ENCODE peak calls at places on chromosomes 16 and 17, in seven cellular contexts. Q is uterus, X is left lung, T is lower lobe of right lung, M is tibial nerve, Y is GM13976, D is kidney. A is an unnamed sample.

GRCh38 chr17:41914358-41914766 is 4.4 kb downstream of the ACLY start:
- DNase-seq in Q (no peak), M (peak), D (no peak), T (no peak), Y (no peak), X (no peak), A (no peak)

GRCh38 chr16:17160285-17160854 is 310.4 kb downstream of the XYLT1 start:
- DNase-seq in Q (no peak), M (no peak), Y (no peak), T (no peak), D (no peak), X (no peak), A (no peak)

GRCh38 chr17:48547839-48548686 is 3.2 kb upstream of the HOXB2 start:
- DNase-seq in Y (no peak), T (no peak), D (no peak), M (no peak), Q (no peak), X (no peak), A (no peak)

GRCh38 chr17:72631568-72631967 is 460.9 kb downstream of the SLC39A11 start:
- DNase-seq in D (no peak), M (no peak), T (no peak), Q (no peak), X (no peak), Y (no peak), A (no peak)

GRCh38 chr17:43142153-43142552 is 17.0 kb upstream of the BRCA1 start:
- DNase-seq in Y (no peak), T (no peak), Q (no peak), M (no peak), X (no peak), D (no peak), A (no peak)

GRCh38 chr16:80656731-80657150 is 115.9 kb downstream of the DYNLRB2 start:
- DNase-seq in Q (no peak), D (no peak), M (no peak), T (no peak), Y (peak), X (no peak), A (no peak)

GRCh38 chr16:75176926-75177325 is 28.6 kb downstream of the ZFP1 start:
- DNase-seq in D (no peak), M (no peak), Y (no peak), X (no peak), T (no peak), Q (no peak), A (no peak)

GRCh38 chr17:33370384-33370783 is 77.3 kb upstream of the ASIC2 start:
- DNase-seq in Y (no peak), X (no peak), D (no peak), M (no peak), Q (no peak), T (no peak), A (no peak)

GRCh38 chr16:49780436-49780835 is 75.5 kb downstream of the ZNF423 start:
- DNase-seq in M (no peak), Q (no peak), D (no peak), T (no peak), X (no peak), Y (no peak), A (no peak)

GRCh38 chr17:46202482-46202881 is 9.3 kb upstream of the KANSL1 start:
- DNase-seq in M (no peak), X (no peak), Y (no peak), T (no peak), Q (no peak), D (no peak), A (no peak)

GRCh38 chr17:4956493-4957061 is 5.7 kb downstream of the ENO3 start:
- DNase-seq in Y (no peak), T (no peak), X (no peak), D (no peak), M (no peak), Q (no peak), A (no peak)

GRCh38 chr17:16273499-16273898 is 56.5 kb downstream of the PIGL start:
- DNase-seq in D (no peak), M (no peak), Y (no peak), X (no peak), Q (no peak), T (no peak), A (no peak)

GRCh38 chr17:310111-311010 is 42.2 kb downstream of the RPH3AL start:
- DNase-seq in Y (no peak), Q (no peak), D (peak), T (peak), M (no peak), X (no peak), A (no peak)

GRCh38 chr16:78365376-78365775 is 265.9 kb downstream of the WWOX start:
- DNase-seq in D (no peak), T (no peak), X (no peak), Y (no peak), Q (no peak), M (no peak), A (no peak)

GRCh38 chr16:81765111-81765919 is 13.8 kb upstream of the PLCG2 start:
- DNase-seq in D (peak), M (no peak), Q (peak), Y (no peak), T (no peak), X (no peak), A (no peak)

GRCh38 chr16:75025766-75026165 is 26.9 kb downstream of the ZNRF1 start:
- DNase-seq in M (no peak), Q (peak), X (no peak), T (no peak), D (no peak), Y (no peak), A (no peak)

GRCh38 chr17:10802487-10803284 is 1.2 kb downstream of the TMEM238L start:
- DNase-seq in X (no peak), Q (no peak), Y (no peak), T (no peak), M (no peak), D (no peak), A (no peak)

GRCh38 chr17:21104608-21105007 is 22.2 kb upstream of the DHRS7B start:
- DNase-seq in T (no peak), D (no peak), Y (no peak), Q (no peak), X (no peak), M (no peak), A (no peak)

GRCh38 chr17:45792995-45793755 is 9.1 kb downstream of the CRHR1 start:
- DNase-seq in M (no peak), D (no peak), Q (no peak), Y (no peak), T (no peak), X (no peak), A (no peak)

GRCh38 chr16:4176794-4177438 is 60.7 kb upstream of the ADCY9 start:
- DNase-seq in D (no peak), X (no peak), T (no peak), Y (peak), M (no peak), Q (no peak), A (peak)

GRCh38 chr16:3825103-3825502 is 55.4 kb downstream of the CREBBP start:
- DNase-seq in X (no peak), D (no peak), Q (no peak), M (no peak), T (no peak), Y (no peak), A (no peak)

GRCh38 chr17:4850236-4850635 is 17.1 kb downstream of the MINK1 start:
- DNase-seq in Q (no peak), M (no peak), T (no peak), Y (no peak), X (no peak), D (peak), A (no peak)

GRCh38 chr16:30896203-30896889 is at the start of gene CTF1:
- DNase-seq in T (peak), D (peak), X (peak), M (peak), Q (peak), Y (no peak), A (peak)

GRCh38 chr16:22250522-22250921 is 44.4 kb downstream of the EEF2K start:
- DNase-seq in T (no peak), Q (no peak), Y (no peak), X (no peak), M (no peak), D (no peak), A (no peak)

GRCh38 chr17:77144227-77144626 is 3.5 kb downstream of the SEC14L1 start:
- DNase-seq in Q (no peak), X (no peak), M (no peak), T (no peak), D (no peak), Y (no peak), A (no peak)

GRCh38 chr17:80799553-80800403 is 191.9 kb upstream of the CHMP6 start:
- DNase-seq in X (peak), M (no peak), T (no peak), Q (no peak), D (peak), Y (no peak), A (no peak)

GRCh38 chr16:7518158-7518557 is 185.5 kb downstream of the RBFOX1 start:
- DNase-seq in M (no peak), D (peak), Q (no peak), Y (no peak), X (no peak), T (no peak), A (no peak)

GRCh38 chr16:88415381-88416323 is 32.9 kb downstream of the ZNF469 start:
- DNase-seq in X (no peak), D (no peak), Q (no peak), Y (no peak), M (no peak), T (no peak), A (no peak)

GRCh38 chr16:20348365-20349185 is 3.9 kb downstream of the UMOD start:
- DNase-seq in D (peak), T (peak), Q (no peak), Y (peak), X (no peak), M (no peak), A (no peak)

GRCh38 chr16:89588413-89589109 is 13.0 kb downstream of the CPNE7 start:
- DNase-seq in M (no peak), T (no peak), D (peak), Q (no peak), X (no peak), Y (no peak), A (no peak)

GRCh38 chr16:89584768-89585549 is 9.4 kb downstream of the CPNE7 start:
- DNase-seq in D (peak), X (no peak), M (no peak), T (no peak), Y (no peak), Q (no peak), A (no peak)

GRCh38 chr16:89583895-89584644 is 8.5 kb downstream of the CPNE7 start:
- DNase-seq in X (no peak), Q (no peak), M (no peak), Y (no peak), T (no peak), D (peak), A (no peak)

GRCh38 chr16:89586853-89587252 is 11.3 kb downstream of the CPNE7 start:
- DNase-seq in X (no peak), Q (no peak), Y (no peak), T (no peak), M (no peak), D (no peak), A (no peak)

GRCh38 chr16:89586218-89586617 is 10.7 kb downstream of the CPNE7 start:
- DNase-seq in T (no peak), Q (no peak), X (no peak), Y (no peak), M (no peak), D (peak), A (no peak)
- TF ChIP-seq CTCF in T (no peak), Q (no peak), X (no peak), Y (no peak), M (no peak), D (no peak), A (no peak)

DNA sequence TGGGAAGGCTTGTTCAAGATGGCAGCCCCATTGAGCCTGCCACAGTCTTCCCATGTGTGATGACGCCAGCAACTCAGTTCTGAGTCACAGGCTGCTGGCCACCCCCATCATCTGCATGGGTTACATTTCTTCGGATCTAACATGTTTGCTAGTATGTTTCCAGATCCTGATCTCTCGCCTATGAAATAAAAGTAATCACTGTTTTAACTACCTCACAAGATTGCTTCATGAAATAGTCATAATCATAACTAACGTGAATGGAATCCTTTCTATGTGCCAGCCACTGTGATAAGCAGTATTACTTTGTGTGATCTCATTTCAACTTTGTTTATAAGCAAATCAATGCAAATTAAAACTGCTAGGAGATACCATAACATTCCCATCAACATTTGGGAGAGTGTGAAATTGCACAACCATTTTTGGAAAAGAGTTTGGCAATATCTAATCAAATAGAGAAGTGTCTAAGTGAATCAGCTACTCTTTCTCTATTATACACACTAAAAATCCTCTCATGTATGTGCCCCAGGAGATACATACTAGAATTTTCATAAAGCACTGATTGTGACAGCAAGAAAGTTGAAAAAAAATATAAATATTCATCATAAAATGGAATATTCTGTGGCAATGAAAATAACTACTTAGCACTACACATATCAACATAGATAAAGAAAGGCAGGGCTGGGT is 300.2 kb upstream of the IRX5 start:
- DNase-seq in Y (no peak), D (no peak), Q (no peak), X (no peak), M (no peak), T (no peak), A (no peak)
- TF ChIP-seq CTCF in Y (no peak), D (no peak), Q (no peak), X (no peak), M (no peak), T (no peak), A (no peak)

DNA sequence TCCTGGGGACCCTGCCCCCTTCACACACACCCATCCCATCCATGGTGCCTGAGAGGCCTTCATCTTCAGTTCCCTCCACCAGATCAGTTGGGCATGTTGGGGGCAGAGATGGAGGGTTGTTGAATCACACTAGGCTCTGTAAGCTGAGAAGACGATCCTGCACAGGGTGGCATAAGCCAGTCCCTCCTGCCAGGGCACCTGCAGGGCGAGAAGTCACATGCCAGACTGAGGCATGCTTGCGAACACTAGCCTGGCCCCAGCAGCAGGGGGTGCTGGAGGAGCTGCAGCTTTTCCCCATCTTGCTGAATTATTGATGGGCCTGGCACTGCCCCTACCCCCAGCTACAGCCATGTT is 6.1 kb upstream of the TBX2 start:
- DNase-seq in T (no peak), Q (no peak), Y (no peak), D (no peak), M (no peak), X (no peak), A (no peak)
- TF ChIP-seq CTCF in T (peak), Q (no peak), Y (no peak), D (peak), M (no peak), X (no peak), A (no peak)

GRCh38 chr17:39872700-39873099 is 4.7 kb downstream of the ZPBP2 start:
- DNase-seq in Q (no peak), Y (no peak), X (no peak), M (no peak), T (no peak), D (no peak), A (no peak)
- TF ChIP-seq CTCF in Q (no peak), Y (no peak), X (no peak), M (no peak), T (peak), D (no peak), A (no peak)

GRCh38 chr17:7932949-7933348 is 943 bp downstream of the CNTROB start:
- DNase-seq in X (peak), Y (peak), T (peak), Q (peak), M (no peak), D (no peak), A (peak)
- TF ChIP-seq CTCF in X (no peak), Y (no peak), T (peak), Q (no peak), M (peak), D (no peak), A (no peak)

GRCh38 chr16:11211061-11211976 is 44.7 kb downstream of the SOCS1 start:
- DNase-seq in X (no peak), D (no peak), M (no peak), T (no peak), Y (no peak), Q (no peak), A (no peak)
- TF ChIP-seq CTCF in X (no peak), D (no peak), M (no peak), T (no peak), Y (no peak), Q (no peak), A (no peak)

DNA sequence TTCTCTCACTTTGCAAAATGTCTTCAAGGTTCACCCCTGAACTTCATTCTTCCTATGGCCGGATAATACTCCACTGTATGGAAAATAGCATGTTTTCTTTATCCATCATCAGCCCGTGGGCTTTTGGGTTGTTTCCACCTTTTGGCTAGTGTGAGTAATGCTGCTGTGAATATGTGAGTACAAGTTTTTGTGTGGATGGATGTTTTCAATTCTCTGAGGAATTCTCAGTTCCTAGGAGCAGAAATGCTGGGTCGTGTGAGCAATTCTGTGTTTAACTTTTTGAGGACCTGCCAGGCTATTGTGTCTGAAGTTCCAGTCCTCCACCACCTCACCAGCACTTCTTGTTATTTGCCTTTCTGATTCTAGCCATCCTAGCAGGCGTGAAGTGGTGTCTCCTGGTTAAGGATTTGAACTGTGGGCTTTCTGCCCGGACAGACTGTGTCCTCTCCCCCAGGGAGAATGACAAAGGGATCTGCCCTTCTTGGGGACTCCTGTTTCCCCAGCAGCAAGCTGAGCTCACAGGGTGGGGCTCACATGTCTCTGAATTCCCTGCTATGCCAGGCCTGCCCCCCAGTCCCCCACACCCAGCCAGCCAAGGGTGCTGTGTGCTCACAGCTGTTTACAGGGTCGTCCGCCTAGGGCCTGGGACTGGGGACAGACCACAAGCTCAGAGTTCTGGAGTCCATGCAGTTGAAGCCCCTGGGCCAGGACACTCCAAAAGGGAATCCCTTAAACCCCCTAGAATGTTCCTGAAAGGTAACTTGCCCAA is 92.2 kb upstream of the CIBAR2 start:
- DNase-seq in T (no peak), Q (no peak), M (no peak), Y (no peak), D (no peak), X (no peak), A (no peak)
- TF ChIP-seq CTCF in T (no peak), Q (no peak), M (no peak), Y (no peak), D (no peak), X (no peak), A (no peak)